ENCODE peak calls at places on chromosomes 12 and 14, in nine cellular contexts. K is K562, P is PC-9, I is right atrium auricular region, G is cardiac fibroblast, Z is fibroblast of pulmonary artery, V is neural progenitor cell, S is psoas muscle, C is Calu3. J is an unnamed sample.

GRCh38 chr12:68428724-68429580 is 96.8 kb upstream of the MDM1 start:
- DNase-seq in S (no peak), Z (peak), C (no peak), V (peak), P (no peak), G (peak), K (no peak), I (no peak), J (no peak)

GRCh38 chr12:129727100-129727499 is 176.7 kb downstream of the TMEM132D start:
- DNase-seq in K (no peak), S (no peak), C (no peak), P (no peak), V (no peak), Z (no peak), G (no peak), I (no peak), J (no peak)

GRCh38 chr12:111076611-111077451 is 156.5 kb upstream of the MYL2 start:
- DNase-seq in I (no peak), C (no peak), S (no peak), Z (no peak), P (no peak), G (no peak), K (no peak), V (peak), J (no peak)

GRCh38 chr14:82999802-83000201 is 1466.1 kb upstream of the SEL1L start:
- DNase-seq in C (no peak), S (no peak), V (peak), I (no peak), K (no peak), Z (no peak), G (no peak), P (no peak), J (peak)

GRCh38 chr14:68691031-68691864 is 101.6 kb downstream of the ZFP36L1 start:
- DNase-seq in V (peak), S (no peak), I (no peak), G (no peak), C (no peak), K (no peak), Z (no peak), P (no peak), J (no peak)

GRCh38 chr12:89235189-89235993 is 116.9 kb downstream of the DUSP6 start:
- DNase-seq in K (peak), S (no peak), I (no peak), Z (peak), G (peak), C (no peak), V (no peak), P (no peak), J (no peak)

GRCh38 chr14:65057704-65058103 is 44.6 kb downstream of the MAX start:
- DNase-seq in V (no peak), K (peak), Z (no peak), S (no peak), C (no peak), I (no peak), P (no peak), G (no peak), J (no peak)

GRCh38 chr14:71994416-71994815 is 62.2 kb downstream of the RGS6 start:
- DNase-seq in P (no peak), G (no peak), C (no peak), Z (no peak), V (no peak), K (no peak), I (no peak), S (no peak), J (no peak)

GRCh38 chr12:29992366-29992765 is 208.6 kb upstream of the TMTC1 start:
- DNase-seq in Z (no peak), S (no peak), P (no peak), K (no peak), G (no peak), V (no peak), C (no peak), I (no peak), J (no peak)

GRCh38 chr12:52496590-52497071 is 3.6 kb upstream of the KRT6A start:
- DNase-seq in Z (peak), K (no peak), C (no peak), I (no peak), P (peak), G (peak), V (peak), S (no peak), J (peak)

GRCh38 chr14:37054869-37055268 is 117.5 kb downstream of the SLC25A21 start:
- DNase-seq in G (no peak), I (no peak), V (no peak), S (no peak), Z (no peak), P (no peak), K (no peak), C (no peak), J (no peak)

GRCh38 chr12:127393460-127393859 is 873.5 kb upstream of the TMEM132C start:
- DNase-seq in C (no peak), V (no peak), K (no peak), I (no peak), S (no peak), Z (no peak), G (no peak), P (no peak), J (no peak)

GRCh38 chr14:75042040-75042439 is 9.2 kb downstream of the MLH3 start:
- DNase-seq in K (no peak), P (peak), C (no peak), S (no peak), G (no peak), I (no peak), V (no peak), Z (no peak), J (no peak)

GRCh38 chr14:98906123-98906995 is 365.6 kb downstream of the BCL11B start:
- DNase-seq in V (peak), K (no peak), C (peak), S (peak), P (no peak), G (no peak), I (no peak), Z (no peak), J (no peak)

GRCh38 chr14:28461379-28461778 is 305.2 kb upstream of the FOXG1 start:
- DNase-seq in V (no peak), S (no peak), K (no peak), I (no peak), G (peak), Z (peak), P (no peak), C (no peak), J (peak)

GRCh38 chr12:10720974-10721565 is 2.1 kb downstream of the YBX3 start:
- DNase-seq in S (no peak), C (no peak), Z (no peak), K (peak), V (no peak), P (no peak), I (no peak), G (no peak), J (no peak)

GRCh38 chr14:26855051-26855753 is 257.4 kb upstream of the NOVA1 start:
- DNase-seq in G (peak), P (no peak), C (no peak), K (no peak), Z (peak), I (no peak), V (no peak), S (no peak), J (peak)

GRCh38 chr12:13028825-13029570 is 15.2 kb upstream of the FAM234B start:
- DNase-seq in V (peak), Z (no peak), S (no peak), G (no peak), K (peak), C (no peak), P (no peak), I (no peak), J (no peak)

GRCh38 chr12:13022737-13023370 is 21.3 kb upstream of the FAM234B start:
- DNase-seq in C (no peak), I (no peak), G (peak), S (no peak), K (no peak), Z (peak), V (no peak), P (no peak), J (no peak)

GRCh38 chr12:13027032-13027431 is 17.1 kb upstream of the FAM234B start:
- DNase-seq in P (no peak), C (no peak), K (peak), I (no peak), V (no peak), S (no peak), Z (no peak), G (no peak), J (no peak)

GRCh38 chr12:13027508-13027907 is 16.7 kb upstream of the FAM234B start:
- DNase-seq in G (no peak), S (no peak), Z (no peak), V (no peak), C (no peak), K (no peak), I (no peak), P (no peak), J (no peak)

GRCh38 chr12:13024151-13024946 is 19.8 kb upstream of the FAM234B start:
- DNase-seq in S (no peak), G (peak), V (peak), I (peak), K (peak), C (no peak), Z (peak), P (peak), J (peak)
- TF ChIP-seq CTCF in S (no peak), G (peak), V (peak), I (peak), K (peak), C (no peak), Z (peak), P (peak), J (peak)

GRCh38 chr14:42277840-42278239 is 671.2 kb downstream of the LRFN5 start:
- DNase-seq in P (no peak), K (no peak), I (no peak), C (no peak), G (no peak), S (no peak), Z (no peak), V (no peak), J (no peak)
- TF ChIP-seq CTCF in P (no peak), K (no peak), I (no peak), C (no peak), G (no peak), S (no peak), Z (no peak), V (no peak), J (no peak)

DNA sequence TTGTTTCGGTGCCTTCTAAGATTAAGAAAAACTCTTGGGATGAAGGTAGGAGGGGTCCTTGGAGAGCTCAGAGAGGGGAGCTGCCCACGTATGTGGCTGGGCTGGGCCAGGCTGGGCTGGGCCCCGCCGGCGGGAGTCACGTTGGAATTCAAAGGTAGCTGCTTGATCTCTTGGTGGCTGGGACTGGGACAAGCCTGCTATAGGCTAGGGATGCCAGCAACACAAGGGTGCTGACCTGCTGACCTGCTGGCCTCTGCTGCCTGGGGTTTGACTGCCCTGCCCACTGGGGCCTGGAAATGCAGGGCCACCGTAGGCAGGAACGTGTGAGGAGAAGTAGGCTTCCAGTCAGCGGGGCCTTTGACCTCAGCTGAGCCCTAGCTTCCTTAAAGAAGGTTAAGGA is 52.8 kb upstream of the GTF2A1 start:
- DNase-seq in G (no peak), Z (no peak), K (no peak), I (no peak), S (no peak), C (no peak), V (peak), P (no peak), J (no peak)
- TF ChIP-seq CTCF in G (no peak), Z (no peak), K (no peak), I (no peak), S (no peak), C (no peak), V (no peak), P (no peak), J (no peak)

DNA sequence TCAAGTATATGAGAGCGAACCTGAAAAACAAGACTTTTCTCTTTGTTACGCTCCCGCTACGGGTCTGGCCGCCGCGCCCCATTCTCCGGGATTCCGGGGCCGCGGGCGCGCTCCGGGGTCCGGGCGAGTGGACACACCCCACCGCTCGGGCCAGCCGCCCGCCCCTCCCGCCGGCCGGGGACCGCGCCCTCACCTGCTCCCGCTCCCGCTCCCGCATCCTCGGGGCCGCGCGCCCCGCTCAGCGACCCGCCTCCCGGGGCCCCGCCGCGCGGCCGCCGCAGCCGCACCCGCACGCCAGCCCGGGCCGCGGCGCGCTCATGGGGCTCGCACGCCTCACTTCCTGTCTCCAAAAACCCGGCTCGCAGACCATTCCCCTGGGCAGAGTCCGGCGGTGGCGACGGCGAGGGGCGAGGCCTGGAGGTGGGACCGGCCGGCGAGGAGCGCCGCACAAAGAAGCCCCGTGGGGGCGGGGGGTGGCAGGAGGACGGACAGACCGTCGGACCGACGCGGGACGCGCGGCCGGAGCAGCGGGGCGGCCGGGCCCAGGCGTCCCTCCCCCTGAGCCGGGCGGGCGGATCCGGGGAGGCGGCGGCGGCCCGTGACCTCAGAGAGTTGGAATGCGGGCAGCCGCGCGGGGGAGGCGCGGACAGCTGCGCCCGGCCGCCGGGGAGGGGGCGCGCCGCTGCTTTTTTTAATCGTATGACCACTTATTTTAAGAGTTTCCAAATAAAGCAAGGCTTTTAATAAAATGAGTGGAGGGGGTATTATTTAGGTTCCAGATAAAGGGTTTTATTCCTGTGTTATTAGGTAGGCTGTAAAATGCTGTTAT is at the start of gene PTPN21:
- DNase-seq in I (peak), G (peak), V (peak), P (peak), S (peak), Z (peak), C (peak), K (peak), J (peak)
- TF ChIP-seq CTCF in I (no peak), G (no peak), V (no peak), P (no peak), S (no peak), Z (no peak), C (no peak), K (no peak), J (no peak)

GRCh38 chr14:61730756-61731373 is 31.4 kb upstream of the SNAPC1 start:
- DNase-seq in S (no peak), C (no peak), P (no peak), K (no peak), V (no peak), Z (no peak), G (no peak), I (no peak), J (no peak)
- TF ChIP-seq CTCF in S (peak), C (no peak), P (peak), K (no peak), V (peak), Z (peak), G (no peak), I (peak), J (peak)

DNA sequence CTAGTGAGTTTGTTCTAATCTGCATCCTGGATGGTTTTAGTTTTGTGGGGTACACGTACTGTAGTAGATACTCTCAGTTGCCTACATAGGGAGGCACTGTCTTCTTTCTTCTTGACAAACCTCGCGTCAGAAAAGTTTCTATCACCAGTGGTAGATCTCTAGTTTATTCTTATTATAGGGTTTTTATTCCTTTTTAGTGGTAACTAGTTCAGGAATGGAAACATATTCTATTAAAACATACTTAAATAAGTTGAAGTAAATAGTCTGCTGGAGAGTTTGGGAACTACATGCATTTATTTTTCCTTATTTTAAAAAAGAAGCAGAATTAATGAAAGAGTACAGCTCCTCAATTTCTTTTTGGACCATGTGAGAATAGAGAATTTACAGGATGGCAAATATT is 33.6 kb upstream of the OR9K2 start:
- DNase-seq in G (no peak), P (no peak), V (no peak), K (no peak), S (no peak), Z (no peak), I (no peak), C (no peak), J (no peak)
- TF ChIP-seq CTCF in G (no peak), P (no peak), V (no peak), K (no peak), S (no peak), Z (no peak), I (peak), C (no peak), J (no peak)

DNA sequence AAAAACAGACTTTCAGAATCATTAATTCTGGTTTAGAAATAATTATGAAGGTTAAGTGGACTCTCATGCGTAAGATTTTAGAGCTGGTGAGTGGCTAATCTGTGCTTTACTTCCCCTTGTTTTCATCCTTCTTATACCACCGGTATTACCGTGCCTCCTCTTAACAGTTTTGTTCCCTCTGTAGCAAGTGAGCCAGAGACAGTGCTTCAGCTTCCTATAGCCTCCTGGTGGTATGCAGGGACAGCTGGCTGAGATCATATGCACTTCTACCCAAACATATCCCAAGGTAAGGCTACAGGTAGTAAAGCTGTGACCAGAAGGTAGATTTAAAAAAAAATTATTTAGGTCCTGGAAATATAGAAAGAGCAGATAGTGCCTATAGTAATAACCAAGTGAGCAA is 55.2 kb downstream of the PDE3A start:
- DNase-seq in K (no peak), V (peak), G (no peak), P (no peak), I (no peak), Z (no peak), S (no peak), C (no peak), J (no peak)
- TF ChIP-seq CTCF in K (no peak), V (peak), G (peak), P (no peak), I (no peak), Z (no peak), S (no peak), C (no peak), J (peak)

DNA sequence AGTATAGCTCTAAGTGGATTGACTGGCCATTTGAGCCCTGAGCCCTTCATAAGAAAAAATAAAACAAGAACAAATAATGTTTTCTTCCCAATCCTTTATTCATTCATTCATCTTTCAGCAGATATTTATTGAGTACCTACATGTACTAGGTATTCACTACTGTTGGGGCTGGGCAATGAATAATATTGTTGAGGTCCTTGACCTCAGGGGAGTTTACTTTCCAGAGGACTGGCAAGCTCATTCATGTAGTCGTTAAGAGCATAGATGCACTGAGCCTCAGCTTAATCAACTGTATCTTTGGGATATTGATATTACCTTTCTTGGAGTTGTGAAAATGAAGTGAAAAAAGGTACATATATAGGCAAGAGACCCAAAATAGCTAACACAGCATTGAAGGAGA is 7.6 kb downstream of the CFAP54 start:
- DNase-seq in K (no peak), S (no peak), Z (no peak), C (no peak), I (no peak), G (no peak), P (no peak), V (no peak), J (no peak)
- TF ChIP-seq CTCF in K (no peak), S (no peak), Z (no peak), C (no peak), I (no peak), G (no peak), P (no peak), V (no peak), J (no peak)

DNA sequence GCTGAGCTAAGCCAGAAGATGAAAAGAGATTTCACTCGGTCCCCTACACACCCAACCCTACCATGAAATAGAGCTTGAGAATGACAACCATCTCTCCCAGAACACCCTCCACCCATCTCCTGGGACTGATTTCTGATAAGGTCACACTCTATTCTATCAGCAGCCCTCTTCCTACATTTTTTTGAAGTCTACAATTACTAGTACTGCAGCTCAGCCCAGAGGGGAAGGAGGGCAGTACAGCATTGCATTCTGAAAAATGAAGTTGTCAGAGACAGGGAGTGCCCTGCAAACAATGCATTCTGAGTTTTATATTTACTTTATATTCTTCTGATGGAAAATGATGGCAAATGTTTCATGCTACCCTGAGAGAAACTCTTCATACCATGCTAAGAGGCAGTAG is 318.5 kb downstream of the BCAT1 start:
- DNase-seq in K (no peak), C (no peak), S (no peak), G (no peak), I (no peak), Z (no peak), P (no peak), V (peak), J (peak)
- TF ChIP-seq CTCF in K (no peak), C (no peak), S (no peak), G (peak), I (no peak), Z (no peak), P (no peak), V (peak), J (peak)

GRCh38 chr14:61589691-61590521 is 105.4 kb upstream of the HIF1A start:
- DNase-seq in K (no peak), I (no peak), Z (no peak), P (no peak), V (peak), S (no peak), C (no peak), G (no peak), J (no peak)

GRCh38 chr14:61593330-61593729 is 102.0 kb upstream of the HIF1A start:
- DNase-seq in S (no peak), Z (no peak), I (no peak), C (no peak), P (no peak), V (no peak), K (no peak), G (peak), J (peak)

GRCh38 chr14:61588419-61588901 is 106.9 kb upstream of the HIF1A start:
- DNase-seq in I (no peak), V (no peak), S (no peak), Z (peak), C (no peak), G (peak), P (no peak), K (no peak), J (peak)

GRCh38 chr14:61587397-61587713 is 108.0 kb upstream of the HIF1A start:
- DNase-seq in C (no peak), G (no peak), V (no peak), Z (no peak), S (no peak), I (no peak), P (no peak), K (no peak), J (no peak)

DNA sequence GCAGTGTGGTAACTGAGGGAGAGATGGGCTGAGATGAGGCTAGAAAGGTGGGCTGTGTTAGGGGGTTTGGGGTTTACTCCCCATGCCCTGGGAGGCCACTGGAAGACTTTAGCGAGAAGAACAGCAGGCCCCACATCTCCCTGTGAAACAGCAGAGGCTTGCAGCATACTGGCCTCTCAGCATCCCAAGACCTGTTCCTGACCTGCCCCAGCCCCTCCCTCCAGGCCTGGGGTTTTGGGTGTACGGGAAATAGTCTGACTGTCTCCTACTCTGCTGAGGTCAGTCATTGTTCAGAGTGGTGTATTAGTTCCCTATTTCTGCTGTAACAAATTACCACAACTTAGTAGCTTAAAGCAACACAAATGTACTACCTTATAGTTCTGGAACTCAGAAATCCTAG is 103.5 kb upstream of the HIF1A start:
- DNase-seq in S (no peak), P (no peak), G (no peak), Z (no peak), K (no peak), C (no peak), I (no peak), V (no peak), J (no peak)
- TF ChIP-seq CTCF in S (no peak), P (no peak), G (no peak), Z (no peak), K (no peak), C (no peak), I (no peak), V (no peak), J (no peak)

J was measured in choroid plexus epithelial cell.